ENCODE peak calls at places on chromosomes 4 and X, in six cellular contexts. D, O, G, N, B and W are unnamed samples.

GRCh38 chrX:155637714-155638113 is 25.0 kb upstream of the TMLHE start:
- DNase-seq in G (no peak), B (no peak), N (no peak), O (no peak), D (no peak), W (peak)

GRCh38 chrX:8049827-8050226 is 121.2 kb downstream of the VCX2 start:
- DNase-seq in G (no peak), D (no peak), B (no peak), O (peak), N (no peak), W (no peak)

GRCh38 chr4:3320361-3321023 is 27.7 kb downstream of the RGS12 start:
- DNase-seq in N (no peak), B (no peak), D (peak), G (peak), O (no peak), W (no peak)

GRCh38 chrX:112211459-112211858 is 128.9 kb upstream of the TRPC5 start:
- DNase-seq in N (no peak), D (no peak), O (no peak), G (no peak), B (no peak), W (no peak)

GRCh38 chr4:138958519-138958918 is 57.1 kb upstream of the NOCT start:
- DNase-seq in D (no peak), N (peak), G (no peak), O (no peak), B (no peak), W (peak)

GRCh38 chrX:144732588-144732987 is 514.7 kb upstream of the SPANXN1 start:
- DNase-seq in N (no peak), O (no peak), B (no peak), D (no peak), G (no peak), W (no peak)

GRCh38 chrX:39320165-39320564 is 518.9 kb downstream of the MID1IP1 start:
- DNase-seq in B (no peak), O (no peak), D (no peak), G (no peak), N (no peak), W (no peak)

GRCh38 chrX:106949366-106949765 is 29.2 kb downstream of the CLDN2 start:
- DNase-seq in G (no peak), O (no peak), N (no peak), D (no peak), B (no peak), W (no peak)

GRCh38 chrX:67917412-67918010 is 373.7 kb downstream of the AR start:
- DNase-seq in D (no peak), N (no peak), O (no peak), G (no peak), B (no peak), W (no peak)

GRCh38 chrX:85419293-85419692 is 39.8 kb upstream of the POF1B start:
- DNase-seq in D (no peak), B (no peak), G (no peak), N (no peak), O (no peak), W (no peak)

GRCh38 chr4:154736774-154737173 is 7.0 kb upstream of the LRAT start:
- DNase-seq in O (no peak), G (no peak), D (no peak), N (no peak), B (no peak), W (no peak)

GRCh38 chr4:151730003-151730559 is 30.7 kb downstream of the GATB start:
- DNase-seq in N (no peak), D (peak), G (no peak), O (no peak), B (no peak), W (no peak)

GRCh38 chrX:117972681-117973080 is 143.9 kb downstream of the KLHL13 start:
- DNase-seq in B (no peak), N (peak), D (no peak), O (no peak), G (no peak), W (peak)

GRCh38 chr4:7778524-7779193 is 161.0 kb downstream of the AFAP1 start:
- DNase-seq in N (no peak), D (no peak), O (no peak), G (no peak), B (no peak), W (no peak)

GRCh38 chrX:134144231-134144630 is 92.8 kb upstream of the CCDC160 start:
- DNase-seq in D (no peak), G (no peak), N (peak), O (no peak), B (no peak), W (peak)

GRCh38 chrX:40878821-40879571 is 143.7 kb upstream of the MED14 start:
- DNase-seq in N (no peak), B (no peak), G (no peak), D (no peak), O (no peak), W (no peak)

GRCh38 chrX:150767475-150768131 is 74.4 kb downstream of the MTMR1 start:
- DNase-seq in D (no peak), B (no peak), G (no peak), N (peak), O (no peak), W (peak)

GRCh38 chr4:69095301-69095731 is 958 bp upstream of the UGT2B7 start:
- DNase-seq in O (no peak), B (no peak), D (no peak), N (peak), G (no peak), W (no peak)